ENCODE peak calls at places on chromosomes 3 and 15, in five cellular contexts. F is spleen, L is ovary, X is uterus, H is esophagus squamous epithelium. S is an unnamed sample. For H3K27me3, the result is how much of the 10 kb centered on the place peaks cover.

GRCh38 chr3:129837057-129837631 is 56.4 kb downstream of the TMCC1 start:
- DNase-seq in H (no peak), L (no peak), F (no peak), X (no peak), S (no peak)

GRCh38 chr15:70195808-70196304 is 98.1 kb upstream of the TLE3 start:
- DNase-seq in F (no peak), H (no peak), X (peak), L (peak), S (no peak)

GRCh38 chr3:44870375-44871061 is 3.9 kb upstream of the TGM4 start:
- DNase-seq in L (no peak), F (no peak), H (no peak), X (no peak), S (no peak)

GRCh38 chr3:8665407-8665896 is 20.9 kb upstream of the SSUH2 start:
- DNase-seq in X (no peak), L (no peak), F (no peak), H (no peak), S (no peak)

GRCh38 chr3:67678665-67679064 is 24.3 kb upstream of the SUCLG2 start:
- DNase-seq in H (no peak), F (no peak), X (no peak), L (no peak), S (no peak)

GRCh38 chr3:14118400-14119165 is 6.1 kb downstream of the CHCHD4 start:
- DNase-seq in L (peak), F (no peak), X (no peak), H (no peak), S (peak)

GRCh38 chr3:186880392-186880791 is 37.9 kb downstream of the ADIPOQ start:
- DNase-seq in H (no peak), L (no peak), F (no peak), X (no peak), S (peak)

GRCh38 chr15:96264801-96265515 is 65.5 kb upstream of the NR2F2 start:
- DNase-seq in H (no peak), L (no peak), F (no peak), X (no peak), S (peak)

GRCh38 chr3:170000051-170000450 is 33.4 kb downstream of the SEC62 start:
- DNase-seq in H (no peak), F (no peak), L (no peak), X (no peak), S (no peak)

GRCh38 chr15:25901841-25902610 is 38.9 kb upstream of the ATP10A start:
- DNase-seq in F (no peak), X (no peak), H (no peak), L (no peak), S (no peak)

GRCh38 chr3:19146685-19147650 is 1.3 kb upstream of the KCNH8 start:
- DNase-seq in X (peak), L (peak), H (peak), F (peak), S (peak)

GRCh38 chr3:12947504-12948369 is 106.4 kb upstream of the RPL32 start:
- DNase-seq in F (no peak), L (peak), H (no peak), X (peak), S (no peak)

GRCh38 chr3:100384735-100385134 is 16.2 kb downstream of the TOMM70 start:
- DNase-seq in H (no peak), F (no peak), L (no peak), X (no peak), S (no peak)

GRCh38 chr3:157104928-157105652 is 54.9 kb downstream of the CCNL1 start:
- DNase-seq in L (no peak), X (no peak), F (no peak), H (no peak), S (no peak)

GRCh38 chr15:57476533-57476975 is 100.2 kb downstream of the CGNL1 start:
- DNase-seq in F (no peak), H (no peak), X (no peak), L (no peak), S (no peak)

GRCh38 chr3:126845910-126846309 is 137.0 kb upstream of the PLXNA1 start:
- DNase-seq in L (no peak), H (no peak), X (no peak), F (no peak), S (no peak)

GRCh38 chr3:22245122-22245521 is 494.1 kb upstream of the ZNF385D start:
- DNase-seq in X (no peak), F (no peak), L (no peak), H (no peak), S (no peak)

GRCh38 chr15:67411491-67411890 is 109.4 kb upstream of the C15orf61 start:
- DNase-seq in H (no peak), L (no peak), X (no peak), F (no peak), S (no peak)

GRCh38 chr3:143529018-143529478 is 319.2 kb downstream of the SLC9A9 start:
- DNase-seq in X (no peak), L (no peak), H (no peak), F (peak), S (no peak)

GRCh38 chr15:71874245-71874644 is 63.9 kb downstream of the NR2E3 start:
- DNase-seq in L (no peak), H (no peak), X (no peak), F (no peak), S (no peak)

GRCh38 chr3:24495334-24495994 is 814 bp upstream of the THRB start:
- DNase-seq in H (no peak), X (peak), L (peak), F (peak), S (no peak)

GRCh38 chr15:90388462-90389182 is 580 bp downstream of the IQGAP1 start:
- DNase-seq in F (peak), H (no peak), X (peak), L (peak), S (peak)

GRCh38 chr3:116034071-116034470 is 410.8 kb downstream of the GAP43 start:
- DNase-seq in H (no peak), L (no peak), F (no peak), X (no peak), S (no peak)

GRCh38 chr15:83090465-83090864 is 17.0 kb upstream of the TM6SF1 start:
- DNase-seq in F (no peak), H (no peak), L (no peak), X (no peak), S (no peak)

GRCh38 chr3:156602424-156602823 is 47.5 kb upstream of the SSR3 start:
- DNase-seq in L (no peak), F (no peak), X (no peak), H (no peak), S (no peak)

GRCh38 chr3:114716916-114717315 is 423.1 kb downstream of the TIGIT start:
- DNase-seq in X (no peak), L (no peak), F (no peak), H (no peak), S (no peak)

GRCh38 chr15:39367591-39367990 is 213.3 kb upstream of the THBS1 start:
- DNase-seq in F (no peak), X (no peak), L (no peak), H (no peak), S (no peak)

GRCh38 chr15:77589839-77590238 is 42.9 kb downstream of the LINGO1 start:
- DNase-seq in L (no peak), X (no peak), F (no peak), H (no peak), S (no peak)

GRCh38 chr15:63405159-63405558 is 23.5 kb upstream of the CA12 start:
- DNase-seq in F (no peak), H (no peak), L (no peak), X (no peak), S (no peak)

GRCh38 chr3:87397210-87397609 is 120.8 kb upstream of the POU1F1 start:
- DNase-seq in F (no peak), L (no peak), H (no peak), X (no peak), S (no peak)

GRCh38 chr3:32940726-32941125 is 10.7 kb upstream of the CCR4 start:
- DNase-seq in F (no peak), H (no peak), X (no peak), L (no peak), S (no peak)

GRCh38 chr3:12556243-12556722 is 604 bp upstream of the MKRN2 start:
- DNase-seq in X (no peak), F (no peak), H (no peak), L (no peak), S (no peak)

GRCh38 chr15:64029633-64030032 is 16.7 kb downstream of the DAPK2 start:
- DNase-seq in F (no peak), X (no peak), H (no peak), L (no peak), S (no peak)

GRCh38 chr15:80660114-80660513 is 35.0 kb upstream of the ABHD17C start:
- DNase-seq in H (no peak), X (no peak), F (no peak), L (no peak), S (no peak)

GRCh38 chr3:39166932-39167532 is 13.6 kb upstream of the CSRNP1 start:
- DNase-seq in F (no peak), H (no peak), L (no peak), X (peak), S (no peak)

GRCh38 chr3:50336452-50337174 is 4.0 kb downstream of the RASSF1 start:
- DNase-seq in L (no peak), H (no peak), X (no peak), F (no peak), S (no peak)

GRCh38 chr15:101615986-101616848 is 36.0 kb downstream of the TM2D3 start:
- DNase-seq in F (no peak), X (peak), L (peak), H (no peak), S (no peak)

GRCh38 chr3:32743934-32744333 is 58.9 kb downstream of the CNOT10 start:
- DNase-seq in F (no peak), X (no peak), L (no peak), H (no peak), S (peak)

GRCh38 chr3:159814161-159814560 is 174.5 kb upstream of the IL12A start:
- DNase-seq in F (no peak), L (no peak), X (no peak), H (no peak), S (no peak)

DNA sequence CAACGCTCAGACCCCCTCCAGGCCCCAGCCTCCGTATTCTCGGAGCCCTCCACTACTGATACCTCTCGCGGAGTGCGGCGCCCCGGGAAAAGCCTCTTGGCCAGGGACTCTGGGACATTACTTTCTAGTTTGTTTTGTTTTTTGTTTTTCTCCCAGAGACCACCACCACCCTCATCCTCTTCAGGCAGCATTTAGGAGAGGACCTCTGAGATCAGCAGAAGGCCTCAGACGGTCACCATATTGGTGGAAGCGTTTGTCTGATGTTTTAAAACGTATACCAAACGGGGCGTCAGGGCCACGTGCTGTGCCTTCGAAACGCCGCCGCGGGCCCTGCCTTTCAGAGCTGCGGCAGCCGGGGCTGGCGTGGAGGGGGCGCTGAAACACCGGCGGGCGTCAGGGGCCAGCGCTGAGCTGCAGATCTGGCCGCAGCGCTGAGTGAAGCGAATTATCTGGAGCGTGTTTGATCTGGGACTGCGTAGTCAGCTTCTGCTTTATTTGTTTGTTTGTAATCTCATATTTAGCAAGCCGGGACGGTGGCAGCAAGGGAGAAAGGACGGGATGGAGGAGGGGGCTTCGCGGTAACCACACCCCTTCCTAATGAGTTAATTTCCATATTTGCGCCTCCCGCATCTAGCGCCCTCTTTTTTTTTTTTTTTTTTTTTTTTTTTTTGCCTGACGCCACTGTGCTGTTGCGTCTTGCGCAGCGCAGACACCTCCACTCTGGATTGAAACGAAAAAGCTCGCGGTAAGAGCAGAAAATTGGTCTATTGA is 14.8 kb downstream of the SOX2 start:
- DNase-seq in F (no peak), L (no peak), X (no peak), H (no peak), S (no peak)
- H3K27me3 ChIP-seq in F (half or more), L (under half), X (half or more), H (under half), S (half or more)

GRCh38 chr3:121529308-121529707 is 16.5 kb downstream of the POLQ start:
- DNase-seq in L (no peak), F (no peak), X (no peak), H (no peak), S (no peak)
- TF ChIP-seq CTCF in L (peak), F (no peak), X (no peak), H (peak), S (peak)

DNA sequence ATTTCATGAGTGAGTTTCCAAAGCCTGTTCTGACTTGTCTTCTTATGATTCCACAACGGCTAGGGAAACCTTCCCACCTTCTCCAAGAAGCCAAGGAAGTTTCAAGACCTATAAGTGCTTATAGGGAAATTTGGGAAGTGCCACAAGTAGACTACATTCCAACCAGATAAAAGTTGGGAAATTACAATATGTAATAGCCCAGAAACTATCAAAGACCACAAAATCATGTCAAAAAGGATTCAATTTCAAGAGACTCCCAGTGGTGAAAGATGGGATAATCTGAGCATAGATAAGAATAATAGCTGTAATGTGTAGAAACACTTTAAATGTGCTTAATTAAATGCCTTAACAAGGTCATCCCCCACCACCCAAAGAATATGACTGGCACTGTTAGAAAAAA is 169.2 kb upstream of the SLC2A2 start:
- DNase-seq in L (no peak), X (no peak), F (no peak), H (no peak), S (no peak)
- TF ChIP-seq POLR2A in L (no peak), X (no peak), F (no peak), H (no peak), S (no peak)

GRCh38 chr3:107271787-107272387 is 105.4 kb upstream of the CCDC54 start:
- DNase-seq in F (no peak), L (no peak), H (no peak), X (no peak), S (no peak)
- H3K27me3 ChIP-seq in F (under half), L (under half), H (under half), X (under half), S (under half)